ENCODE peak calls at places on chromosome 15, in four cellular contexts. E is body of pancreas, W is left lobe of liver, B is astrocyte of the cerebellum. A is an unnamed sample.

GRCh38 chr15:69652906-69653305 is 200.3 kb downstream of the RPLP1 start:
- DNase-seq in B (no peak), W (peak; percentile 19), E (no peak), A (no peak)

GRCh38 chr15:100111103-100112060 is 230.4 kb downstream of the ADAMTS17 start:
- DNase-seq in W (peak; percentile 41), E (peak; percentile 81), B (no peak), A (peak; percentile 95)

GRCh38 chr15:73225358-73226015 is 143.3 kb downstream of the HCN4 start:
- DNase-seq in B (no peak), E (no peak), W (no peak), A (no peak)

GRCh38 chr15:66004618-66005262 is 135.4 kb downstream of the RAB11A start:
- DNase-seq in W (no peak), E (peak; percentile 19), B (peak; percentile 29), A (no peak)

GRCh38 chr15:99632521-99632920 is 66.7 kb downstream of the MEF2A start:
- DNase-seq in E (no peak), B (no peak), W (no peak), A (no peak)

GRCh38 chr15:65376767-65377104 is 1.1 kb downstream of the IGDCC3 start:
- DNase-seq in E (no peak), B (no peak), W (no peak), A (no peak)

GRCh38 chr15:55279746-55280351 is 9.8 kb downstream of the RAB27A start:
- DNase-seq in B (peak; percentile 74), W (no peak), E (peak; percentile 57), A (peak; percentile 55)

GRCh38 chr15:88617031-88617722 is 4.0 kb upstream of the AEN start:
- DNase-seq in E (no peak), B (no peak), W (no peak), A (no peak)

GRCh38 chr15:75195122-75195765 is 6.4 kb upstream of the C15orf39 start:
- DNase-seq in E (peak; percentile 70), B (no peak), W (no peak), A (no peak)

GRCh38 chr15:58748040-58748786 is 1.3 kb downstream of the ADAM10 start:
- DNase-seq in W (no peak), E (no peak), B (no peak), A (no peak)

GRCh38 chr15:64521726-64522164 is 61.4 kb downstream of the ZNF609 start:
- DNase-seq in W (no peak), E (peak; percentile 65), B (no peak), A (peak; percentile 85)

GRCh38 chr15:52383100-52383588 is 87.5 kb upstream of the MYO5C start:
- DNase-seq in B (no peak), W (no peak), E (no peak), A (no peak)

GRCh38 chr15:44537728-44538240 is 837 bp downstream of the EIF3J start:
- DNase-seq in W (no peak), E (no peak), B (no peak), A (no peak)

GRCh38 chr15:73110246-73110645 is 58.0 kb downstream of the NEO1 start:
- DNase-seq in B (no peak), E (no peak), W (no peak), A (no peak)

GRCh38 chr15:31268911-31269784 is 57.5 kb upstream of the KLF13 start:
- DNase-seq in W (peak; percentile 41), B (no peak), E (no peak), A (no peak)

GRCh38 chr15:22795206-22796063 is 9.0 kb downstream of the NIPA1 start:
- DNase-seq in E (no peak), W (no peak), B (no peak), A (no peak)

GRCh38 chr15:69132935-69133861 is 27.2 kb upstream of the GLCE start:
- DNase-seq in B (no peak), E (no peak), W (no peak), A (peak; percentile 26)

GRCh38 chr15:56351362-56351761 is 13.9 kb upstream of the TEX9 start:
- DNase-seq in B (no peak), E (no peak), W (no peak), A (no peak)

GRCh38 chr15:72344602-72345001 is 24.6 kb upstream of the CELF6 start:
- DNase-seq in E (no peak), B (no peak), W (no peak), A (no peak)

A was measured in MG63.